ENCODE peak calls at places on chromosomes 11 and 22, in six cellular contexts. T, E, O, S, Q and M are unnamed samples.

GRCh38 chr11:32173435-32173834 is 82.6 kb downstream of the RCN1 start:
- DNase-seq in T (peak), E (no peak), O (no peak), S (no peak), Q (peak), M (peak)

GRCh38 chr11:117829369-117829725 is 4.8 kb upstream of the FXYD2 start:
- DNase-seq in T (no peak), E (no peak), O (peak), S (peak), Q (no peak), M (no peak)

GRCh38 chr11:8252946-8253345 is 10.7 kb downstream of the LMO1 start:
- DNase-seq in T (no peak), E (no peak), O (peak), S (no peak), Q (no peak), M (no peak)

GRCh38 chr11:30186748-30187147 is 44.1 kb upstream of the FSHB start:
- DNase-seq in T (no peak), E (no peak), O (no peak), S (no peak), Q (no peak), M (no peak)

GRCh38 chr11:57574061-57574460 is 6.6 kb upstream of the UBE2L6 start:
- DNase-seq in T (no peak), E (no peak), O (no peak), S (no peak), Q (no peak), M (no peak)

GRCh38 chr22:30892286-30892685 is 76.3 kb downstream of the MORC2 start:
- DNase-seq in T (no peak), E (no peak), O (no peak), S (no peak), Q (no peak), M (no peak)

GRCh38 chr22:31604746-31605705 is 57.0 kb downstream of the PISD start:
- DNase-seq in T (no peak), E (no peak), O (peak), S (no peak), Q (no peak), M (no peak)

GRCh38 chr11:132186699-132187098 is 816.3 kb downstream of the NTM start:
- DNase-seq in T (no peak), E (no peak), O (no peak), S (no peak), Q (no peak), M (no peak)

GRCh38 chr22:49551446-49551845 is 276.2 kb downstream of the BRD1 start:
- DNase-seq in T (no peak), E (no peak), O (no peak), S (no peak), Q (no peak), M (no peak)

GRCh38 chr22:30305906-30306628 is 16.8 kb upstream of the CASTOR1 start:
- DNase-seq in T (no peak), E (peak), O (no peak), S (no peak), Q (no peak), M (no peak)

GRCh38 chr11:104705475-104706195 is 192.6 kb downstream of the CASP12 start:
- DNase-seq in T (peak), E (peak), O (no peak), S (peak), Q (no peak), M (peak)

GRCh38 chr11:26715133-26715532 is 6.7 kb downstream of the SLC5A12 start:
- DNase-seq in T (no peak), E (no peak), O (no peak), S (no peak), Q (no peak), M (no peak)

GRCh38 chr11:74288161-74288560 is 23.3 kb downstream of the P4HA3 start:
- DNase-seq in T (no peak), E (no peak), O (no peak), S (no peak), Q (peak), M (peak)

GRCh38 chr11:120773501-120774031 is 250.3 kb upstream of the TBCEL start:
- DNase-seq in T (no peak), E (no peak), O (peak), S (no peak), Q (peak), M (peak)

GRCh38 chr11:30120045-30120589 is 103.3 kb upstream of the KCNA4 start:
- DNase-seq in T (no peak), E (no peak), O (no peak), S (no peak), Q (no peak), M (no peak)

GRCh38 chr11:35031869-35032268 is 107.1 kb upstream of the CD44 start:
- DNase-seq in T (no peak), E (no peak), O (no peak), S (no peak), Q (peak), M (no peak)

GRCh38 chr22:17842386-17842785 is 68.1 kb upstream of the BID start:
- DNase-seq in T (peak), E (peak), O (peak), S (peak), Q (no peak), M (no peak)

GRCh38 chr11:66547662-66548009 is 933 bp downstream of the ACTN3 start:
- DNase-seq in T (no peak), E (no peak), O (no peak), S (no peak), Q (no peak), M (no peak)

GRCh38 chr11:124891390-124891861 is 6.2 kb downstream of the ROBO4 start:
- DNase-seq in T (no peak), E (no peak), O (peak), S (no peak), Q (no peak), M (no peak)